ENCODE peak calls at places on chromosomes 7 and 10, in five cellular contexts. H is stimulated activated CD8-positive, alpha-beta memory T cell treated with anti-CD3 and anti-CD28 coated beads, Interleukin-15, amount 100 ng/mL, for 24 hours; D is keratinocyte; V is aorta; C is effector CD4-positive, alpha-beta T cell. O is an unnamed sample.

GRCh38 chr10:52883996-52884871 is 111.7 kb upstream of the MBL2 start:
- DNase-seq in D (peak), H (no peak), C (no peak), V (no peak), O (no peak)

GRCh38 chr7:156515911-156516790 is 124.4 kb upstream of the RNF32 start:
- DNase-seq in C (no peak), V (no peak), D (no peak), H (no peak), O (no peak)

GRCh38 chr7:101779267-101779666 is 38.2 kb upstream of the CUX1 start:
- DNase-seq in V (no peak), D (no peak), H (no peak), C (no peak), O (no peak)

GRCh38 chr7:29038463-29038862 is 80.3 kb upstream of the TRIL start:
- DNase-seq in D (no peak), V (no peak), C (no peak), H (no peak), O (no peak)

GRCh38 chr7:98240961-98241673 is 10.9 kb downstream of the TECPR1 start:
- DNase-seq in D (no peak), C (no peak), V (peak), H (no peak), O (no peak)

GRCh38 chr10:21926358-21926890 is 77.1 kb downstream of the DNAJC1 start:
- DNase-seq in V (no peak), C (no peak), D (peak), H (no peak), O (no peak)

GRCh38 chr7:124196519-124196918 is 163.7 kb upstream of the TMEM229A start:
- DNase-seq in D (no peak), H (no peak), C (no peak), V (no peak), O (no peak)

GRCh38 chr7:69670701-69671100 is 72.4 kb downstream of the AUTS2 start:
- DNase-seq in V (no peak), C (no peak), H (no peak), D (no peak), O (no peak)

GRCh38 chr10:3102721-3103410 is 35.5 kb downstream of the PFKP start:
- DNase-seq in C (no peak), V (peak), H (no peak), D (no peak), O (no peak)

GRCh38 chr10:46546591-46547330 is 9.7 kb downstream of the GPRIN2 start:
- DNase-seq in C (no peak), V (peak), H (no peak), D (no peak), O (peak)